ENCODE peak calls at places on chromosomes 11 and 22, in four cellular contexts. T, A, Z and Q are unnamed samples.

GRCh38 chr11:8983552-8983951 is 19.3 kb upstream of the TMEM9B start:
- DNase-seq in T (no peak), A (no peak), Z (no peak), Q (no peak)

GRCh38 chr22:46070722-46071450 is 79.4 kb upstream of the PPARA start:
- DNase-seq in T (peak; percentile 52), A (no peak), Z (no peak), Q (no peak)

GRCh38 chr11:46557684-46558151 is 36.1 kb downstream of the AMBRA1 start:
- DNase-seq in T (no peak), A (peak; percentile 66), Z (no peak), Q (peak; percentile 73)

GRCh38 chr22:49754674-49755590 is 72.7 kb downstream of the BRD1 start:
- DNase-seq in T (no peak), A (no peak), Z (no peak), Q (no peak)

GRCh38 chr11:11446562-11446961 is 93.5 kb upstream of the CSNK2A3 start:
- DNase-seq in T (no peak), A (no peak), Z (no peak), Q (no peak)

GRCh38 chr22:50673231-50674126 is 856 bp downstream of the SHANK3 start:
- DNase-seq in T (peak; percentile 41), A (no peak), Z (no peak), Q (no peak)

GRCh38 chr11:120031612-120032600 is 106.0 kb downstream of the TRIM29 start:
- DNase-seq in T (no peak), A (no peak), Z (no peak), Q (no peak)

GRCh38 chr11:59193741-59194140 is 19.0 kb downstream of the MPEG1 start:
- DNase-seq in T (no peak), A (no peak), Z (no peak), Q (no peak)

GRCh38 chr11:31847761-31848160 is 36.6 kb upstream of the PAX6 start:
- DNase-seq in T (no peak), A (no peak), Z (no peak), Q (no peak)

GRCh38 chr11:119188887-119189286 is 3.6 kb downstream of the NHERF4 start:
- DNase-seq in T (no peak), A (no peak), Z (no peak), Q (no peak)

GRCh38 chr22:39731881-39732555 is 161.5 kb downstream of the CACNA1I start:
- DNase-seq in T (no peak), A (no peak), Z (no peak), Q (no peak)

GRCh38 chr22:36579441-36579840 is 50.5 kb upstream of the EIF3D start:
- DNase-seq in T (no peak), A (no peak), Z (no peak), Q (no peak)

GRCh38 chr11:34915136-34916013 is 804 bp downstream of the APIP start:
- DNase-seq in T (no peak), A (peak; percentile 37), Z (no peak), Q (no peak)

GRCh38 chr22:46511391-46512370 is 25.7 kb downstream of the CELSR1 start:
- DNase-seq in T (no peak), A (no peak), Z (no peak), Q (no peak)

GRCh38 chr11:128407962-128408361 is 179.4 kb downstream of the ETS1 start:
- DNase-seq in T (no peak), A (no peak), Z (no peak), Q (no peak)

GRCh38 chr22:50329236-50329635 is 2.4 kb upstream of the DENND6B start:
- DNase-seq in T (no peak), A (no peak), Z (no peak), Q (no peak)

GRCh38 chr22:21778705-21779363 is 43.2 kb upstream of the YPEL1 start:
- DNase-seq in T (no peak), A (peak; percentile 86), Z (no peak), Q (no peak)

GRCh38 chr22:49034836-49035817 is 792.5 kb downstream of the BRD1 start:
- DNase-seq in T (no peak), A (no peak), Z (no peak), Q (no peak)

GRCh38 chr11:66638177-66639065 is at the start of gene RBM4:
- DNase-seq in T (peak; percentile 97), A (peak; percentile 100), Z (peak; percentile 98), Q (peak; percentile 99)

GRCh38 chr22:50199836-50200332 is 927 bp upstream of the SELENOO start:
- DNase-seq in T (peak; percentile 73), A (no peak), Z (no peak), Q (no peak)

GRCh38 chr11:93236741-93237675 is 39.2 kb upstream of the SLC36A4 start:
- DNase-seq in T (no peak), A (peak; percentile 55), Z (no peak), Q (peak; percentile 55)

GRCh38 chr11:70064726-70065317 is 13.3 kb upstream of the ANO1 start:
- DNase-seq in T (no peak), A (no peak), Z (no peak), Q (no peak)

GRCh38 chr22:37435970-37436603 is 8.8 kb upstream of the ELFN2 start:
- DNase-seq in T (no peak), A (no peak), Z (no peak), Q (no peak)

GRCh38 chr11:57883630-57884029 is 122.0 kb downstream of the CTNND1 start:
- DNase-seq in T (no peak), A (no peak), Z (no peak), Q (no peak)

GRCh38 chr11:122746050-122746478 is 90.5 kb downstream of the UBASH3B start:
- DNase-seq in T (no peak), A (no peak), Z (peak; percentile 87), Q (no peak)

GRCh38 chr22:37492428-37493344 is 6.5 kb upstream of the MFNG start:
- DNase-seq in T (peak; percentile 78), A (peak; percentile 52), Z (no peak), Q (no peak)

GRCh38 chr22:27934069-27934468 is 15.0 kb upstream of the PITPNB start:
- DNase-seq in T (no peak), A (no peak), Z (no peak), Q (no peak)

GRCh38 chr22:39674536-39674935 is 104.0 kb downstream of the CACNA1I start:
- DNase-seq in T (no peak), A (no peak), Z (no peak), Q (no peak)

GRCh38 chr22:29697853-29698598 is 21.8 kb upstream of the CABP7 start:
- DNase-seq in T (no peak), A (no peak), Z (no peak), Q (no peak)

GRCh38 chr11:111735262-111736116 is 30.7 kb downstream of the PPP2R1B start:
- DNase-seq in T (no peak), A (no peak), Z (no peak), Q (no peak)

GRCh38 chr11:57288771-57289579 is 35.8 kb downstream of the TNKS1BP1 start:
- DNase-seq in T (no peak), A (no peak), Z (no peak), Q (peak; percentile 41)

GRCh38 chr11:3104961-3105790 is 48.0 kb upstream of the CARS1 start:
- DNase-seq in T (peak; percentile 5), A (no peak), Z (no peak), Q (no peak)
- TF ChIP-seq ETV6 in T (no peak), A (no peak), Z (no peak), Q (no peak)

GRCh38 chr11:44556735-44557409 is 8.6 kb upstream of the CD82 start:
- DNase-seq in T (peak; percentile 67), A (peak; percentile 78), Z (peak; percentile 47), Q (peak; percentile 41)
- TF ChIP-seq ETV6 in T (no peak), A (no peak), Z (no peak), Q (no peak)

DNA sequence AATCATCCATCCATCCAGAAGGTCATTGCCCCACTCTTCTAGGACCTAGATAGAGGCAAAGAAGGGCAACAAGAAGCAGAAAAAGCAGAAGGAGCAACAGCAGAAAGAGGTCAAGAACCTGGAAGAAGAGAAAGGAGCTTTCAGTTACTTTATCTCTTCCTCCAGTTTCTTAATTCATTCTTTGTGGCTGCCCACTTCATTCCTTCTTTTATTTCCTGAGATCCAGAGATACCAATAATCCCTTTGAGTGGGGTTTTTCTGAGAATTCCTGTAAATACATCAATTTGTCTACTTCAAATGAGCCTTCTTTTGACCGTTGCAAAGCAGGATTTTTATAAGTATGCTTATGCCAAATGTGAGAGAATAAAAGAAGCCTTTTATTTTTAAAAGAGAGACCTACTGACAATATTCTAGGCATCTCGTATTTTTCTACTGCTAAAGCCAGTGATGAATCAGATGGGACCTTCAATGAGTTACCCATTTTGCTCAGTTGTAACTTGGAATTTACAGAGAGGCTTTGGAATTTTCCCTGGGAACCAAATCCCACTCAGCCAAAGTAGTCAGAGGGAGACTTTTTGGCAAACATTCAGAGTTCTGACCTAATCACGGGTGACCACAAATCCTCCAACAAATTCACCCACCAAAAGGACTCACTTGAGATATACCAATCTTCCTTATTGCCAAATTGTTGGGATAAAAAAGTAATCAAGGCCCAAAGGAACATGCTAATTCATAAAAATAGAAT is 54.9 kb downstream of the ZC3H12C start:
- DNase-seq in T (no peak), A (no peak), Z (no peak), Q (no peak)
- TF ChIP-seq ETV6 in T (no peak), A (no peak), Z (no peak), Q (no peak)

GRCh38 chr11:36452231-36452630 is 57.8 kb downstream of the TRAF6 start:
- DNase-seq in T (no peak), A (no peak), Z (no peak), Q (no peak)
- TF ChIP-seq ETV6 in T (no peak), A (no peak), Z (no peak), Q (no peak)

DNA sequence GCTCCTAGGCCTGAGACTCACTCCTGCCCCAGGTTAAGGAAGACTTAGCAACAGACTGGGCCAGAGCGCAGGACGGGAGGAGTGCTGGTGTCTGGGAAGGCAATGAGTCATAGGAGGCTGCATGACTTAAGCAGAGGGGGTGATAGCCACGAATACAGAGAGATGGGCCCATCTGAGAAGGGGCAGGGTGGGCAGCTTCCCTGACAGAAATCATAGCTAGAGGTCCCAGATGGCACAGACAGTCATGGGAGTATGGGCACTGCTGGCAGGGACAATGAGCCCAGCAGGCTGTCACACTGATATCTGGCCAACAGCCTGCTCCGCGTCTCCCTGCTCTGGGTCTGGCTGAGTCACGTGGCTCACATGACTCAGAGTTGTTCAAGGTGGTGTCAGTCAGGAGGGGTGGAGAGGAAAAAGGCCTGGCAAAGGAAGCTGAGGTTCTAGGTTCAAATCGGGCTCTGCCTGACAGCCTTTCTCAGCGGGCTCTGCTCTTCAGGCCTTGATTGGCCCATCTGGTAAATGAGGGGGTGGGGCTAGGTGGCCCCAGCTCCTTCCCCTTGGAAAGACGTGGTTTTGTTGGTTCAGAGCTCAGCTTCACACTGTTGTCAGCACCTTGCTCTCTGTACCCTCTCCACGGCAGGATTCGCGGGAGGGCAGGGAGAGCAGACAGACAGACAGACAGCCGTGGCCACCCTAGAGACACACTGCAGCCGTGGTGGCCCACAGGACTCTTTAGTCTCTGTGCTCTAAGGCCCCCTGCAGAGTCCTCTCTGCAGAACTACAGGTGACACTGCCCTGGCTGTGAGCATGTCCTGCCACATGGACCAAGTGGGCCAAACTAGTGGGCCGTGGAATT is 47.8 kb downstream of the DBX1 start:
- DNase-seq in T (no peak), A (peak; percentile 87), Z (no peak), Q (no peak)
- TF ChIP-seq ETV6 in T (no peak), A (no peak), Z (no peak), Q (no peak)